ENCODE peak calls at places on chromosomes 1 and 21, in ten cellular contexts. W, U, P, D, Q, I, B, N, V and K are unnamed samples.
A peak's percentile ranks its signal among the peaks of the same experiment; 100 is the strongest.

GRCh38 chr1:12314328-12314903 is 84.6 kb downstream of the VPS13D start:
- DNase-seq in I (peak; percentile 40), D (no peak), B (no peak), N (no peak), P (peak; percentile 28), V (peak; percentile 23), Q (no peak), U (no peak), W (no peak), K (peak; percentile 38)

GRCh38 chr21:46294647-46295176 is 8.6 kb downstream of the YBEY start:
- DNase-seq in Q (no peak), N (no peak), D (no peak), W (no peak), B (no peak), I (no peak), V (no peak), U (no peak), P (no peak), K (peak; percentile 37)

GRCh38 chr1:156291226-156292061 is 4.0 kb downstream of the GLMP start:
- DNase-seq in W (no peak), D (peak; percentile 86), I (peak; percentile 62), N (peak; percentile 89), Q (peak; percentile 98), P (peak; percentile 91), U (peak; percentile 94), V (no peak), B (no peak), K (peak; percentile 81)

GRCh38 chr21:44065428-44065827 is 41.8 kb upstream of the PWP2 start:
- DNase-seq in P (no peak), N (no peak), U (no peak), D (no peak), B (peak; percentile 72), I (no peak), W (peak; percentile 60), V (no peak), Q (no peak), K (peak; percentile 13)

GRCh38 chr1:67150931-67151330 is 15.3 kb upstream of the IL23R start:
- DNase-seq in W (no peak), N (no peak), I (no peak), U (no peak), Q (no peak), B (no peak), D (no peak), V (no peak), P (no peak), K (no peak)

GRCh38 chr1:21878009-21878809 is 58.9 kb downstream of the HSPG2 start:
- DNase-seq in P (no peak), N (no peak), U (no peak), Q (no peak), W (no peak), B (no peak), V (no peak), I (no peak), D (no peak), K (no peak)

GRCh38 chr1:68791800-68792199 is 294.9 kb upstream of the DEPDC1 start:
- DNase-seq in I (no peak), D (no peak), V (no peak), B (no peak), Q (peak; percentile 3), P (no peak), W (no peak), U (no peak), N (no peak), K (no peak)

GRCh38 chr1:177794316-177794991 is 175.4 kb downstream of the SEC16B start:
- DNase-seq in V (no peak), Q (no peak), B (no peak), U (no peak), N (no peak), I (no peak), W (no peak), D (no peak), P (no peak), K (no peak)

GRCh38 chr1:67472056-67472455 is 41.9 kb upstream of the SERBP1 start:
- DNase-seq in Q (no peak), N (no peak), P (no peak), B (no peak), U (no peak), W (no peak), D (no peak), V (no peak), I (no peak), K (no peak)

GRCh38 chr1:41847733-41848132 is 71.0 kb downstream of the HIVEP3 start:
- DNase-seq in I (no peak), V (no peak), U (no peak), Q (no peak), N (no peak), W (no peak), P (no peak), B (no peak), D (no peak), K (no peak)

GRCh38 chr1:175287377-175287776 is 94.8 kb upstream of the KIAA0040 start:
- DNase-seq in B (no peak), P (no peak), V (peak; percentile 47), W (no peak), D (no peak), I (peak; percentile 22), Q (no peak), N (no peak), U (no peak), K (no peak)

GRCh38 chr21:41631564-41632461 is 123.9 kb upstream of the TMPRSS2 start:
- DNase-seq in I (peak; percentile 65), D (no peak), Q (no peak), U (peak; percentile 79), P (no peak), B (no peak), N (no peak), W (no peak), V (no peak), K (peak; percentile 31)

DNA sequence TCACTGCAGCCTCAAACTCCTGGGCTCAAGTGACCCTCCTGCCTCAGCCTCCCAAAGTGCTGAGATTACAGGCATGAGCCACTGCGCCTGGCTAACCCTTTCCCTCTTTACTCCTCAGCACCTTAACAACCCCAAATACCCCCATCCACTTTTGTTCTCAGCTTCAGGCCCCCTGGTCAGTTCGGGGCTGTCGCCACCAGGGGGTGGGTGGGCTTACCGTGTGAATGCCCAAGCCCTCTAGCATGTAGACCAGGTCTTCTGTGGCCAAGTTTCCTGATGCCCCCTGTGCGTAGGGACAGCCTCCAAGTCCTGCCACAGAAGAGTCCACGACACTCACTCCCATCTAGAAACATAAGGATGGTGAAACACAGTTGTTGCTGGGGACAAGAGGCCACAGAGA is 3.6 kb upstream of the GALE start:
- DNase-seq in Q (peak; percentile 17), D (no peak), I (no peak), W (no peak), P (no peak), U (no peak), V (no peak), N (no peak), B (no peak), K (no peak)
- TF ChIP-seq CTCF in Q (no peak), D (no peak), I (no peak), W (no peak), P (peak; percentile 14), U (no peak), V (peak; percentile 63), N (no peak), B (no peak), K (no peak)

GRCh38 chr1:2803931-2804627 is 2.6 kb upstream of the TTC34 start:
- DNase-seq in W (no peak), N (no peak), Q (no peak), B (no peak), U (no peak), P (no peak), V (no peak), D (no peak), I (no peak), K (no peak)
- H3K9me3 ChIP-seq in W (no peaks in the 10 kb centered on the region), N (no peaks in the 10 kb centered on the region), Q (no peaks in the 10 kb centered on the region), B (no peaks in the 10 kb centered on the region), U (no peaks in the 10 kb centered on the region), P (no peaks in the 10 kb centered on the region), V (no peaks in the 10 kb centered on the region), D (no peaks in the 10 kb centered on the region), I (no peaks in the 10 kb centered on the region), K (no peaks in the 10 kb centered on the region)

DNA sequence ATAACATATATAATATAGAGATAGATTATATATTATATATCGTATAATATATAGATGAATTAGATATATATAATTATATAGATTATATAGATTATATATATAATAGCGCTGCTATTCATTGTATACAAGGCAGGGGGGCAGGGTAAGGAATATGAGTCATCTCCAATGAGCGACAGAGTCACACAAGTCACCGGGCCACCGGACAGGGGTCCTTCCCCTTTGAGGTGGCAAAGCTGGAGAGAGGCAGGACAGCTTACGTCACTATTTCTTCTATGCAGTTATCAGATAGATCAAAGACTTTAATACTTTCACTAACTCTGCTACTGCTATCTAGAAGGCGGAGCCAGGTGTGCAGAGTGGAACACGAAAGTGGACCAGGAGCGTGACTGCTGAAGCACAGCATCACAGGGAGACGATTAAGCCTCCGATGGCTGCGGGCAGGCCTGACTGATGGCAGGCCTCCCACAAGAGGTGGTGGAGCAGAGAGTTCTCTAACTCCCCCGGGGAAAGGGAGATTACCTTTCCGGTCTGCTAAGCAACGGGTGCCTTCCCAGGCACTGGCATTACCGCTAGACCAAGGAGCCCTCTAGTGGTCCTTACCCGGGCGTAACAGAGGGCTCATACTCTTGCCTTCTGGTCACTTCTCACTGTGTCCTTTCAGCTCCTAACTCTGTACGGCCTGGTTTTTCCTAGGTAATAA is 2154.7 kb downstream of the MRPL39 start:
- DNase-seq in W (no peak), N (no peak), I (no peak), B (no peak), V (no peak), D (no peak), Q (peak; percentile 21), P (peak; percentile 57), U (no peak), K (no peak)
- TF ChIP-seq CTCF in W (no peak), N (no peak), I (no peak), B (no peak), V (no peak), D (no peak), Q (peak; percentile 14), P (no peak), U (no peak), K (no peak)

DNA sequence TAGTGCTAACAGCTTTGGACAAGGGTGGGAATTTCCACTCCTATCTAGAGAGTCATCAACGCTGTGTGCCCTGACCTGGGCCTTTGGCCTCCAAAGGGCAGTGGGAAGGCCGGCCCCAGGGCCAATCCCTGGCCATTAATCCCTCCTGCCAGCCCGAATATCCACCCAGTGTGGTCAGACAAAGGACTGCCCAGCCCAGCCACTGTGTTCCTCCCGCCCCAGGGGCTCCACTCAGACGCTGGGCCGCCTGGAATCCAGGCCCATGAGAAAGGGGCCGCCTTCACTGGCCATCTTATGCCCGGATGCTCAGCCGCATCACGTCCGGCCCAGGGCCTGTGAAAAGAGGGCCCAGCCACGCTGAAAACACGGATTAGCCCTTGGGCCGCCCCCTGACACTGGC is 3.6 kb upstream of the FOXE3 start:
- DNase-seq in V (no peak), Q (no peak), W (no peak), U (no peak), B (no peak), D (no peak), I (no peak), P (no peak), N (no peak), K (no peak)
- H3K9me3 ChIP-seq in V (no peaks in the 10 kb centered on the region), Q (no peaks in the 10 kb centered on the region), W (no peaks in the 10 kb centered on the region), U (no peaks in the 10 kb centered on the region), B (no peaks in the 10 kb centered on the region), D (no peaks in the 10 kb centered on the region), I (no peaks in the 10 kb centered on the region), P (no peaks in the 10 kb centered on the region), N (no peaks in the 10 kb centered on the region), K (no peaks in the 10 kb centered on the region)